ENCODE peak calls at places on chromosomes 12 and 14, in seven cellular contexts. P is K562, Y is SK-N-SH, W is H1, I is HepG2, O is GM12878, X is HCT116. D is an unnamed sample.

GRCh38 chr12:94100254-94100653 is 48.1 kb upstream of the PLXNC1 start:
- DNase-seq in P (peak; percentile 15), Y (no peak), W (no peak), I (no peak), O (no peak), X (no peak), D (no peak)

GRCh38 chr12:50166776-50167025 is 468 bp downstream of the CERS5 start:
- DNase-seq in P (no peak), Y (no peak), W (no peak), I (no peak), O (no peak), X (no peak), D (no peak)

GRCh38 chr14:65794674-65795279 is 382.2 kb downstream of the FUT8 start:
- DNase-seq in P (no peak), Y (no peak), W (no peak), I (no peak), O (no peak), X (no peak), D (no peak)

GRCh38 chr12:42807766-42808165 is 218.2 kb upstream of the PRICKLE1 start:
- DNase-seq in P (no peak), Y (no peak), W (no peak), I (no peak), O (no peak), X (no peak), D (no peak)

GRCh38 chr12:80864046-80864735 is 73.5 kb downstream of the LIN7A start:
- DNase-seq in P (no peak), Y (no peak), W (no peak), I (no peak), O (no peak), X (no peak), D (no peak)

GRCh38 chr14:53022593-53022992 is 71.7 kb upstream of the FERMT2 start:
- DNase-seq in P (no peak), Y (no peak), W (no peak), I (no peak), O (no peak), X (no peak), D (no peak)

GRCh38 chr12:65895031-65895430 is 70.7 kb downstream of the HMGA2 start:
- DNase-seq in P (no peak), Y (no peak), W (no peak), I (no peak), O (no peak), X (no peak), D (no peak)

GRCh38 chr14:32012571-32012970 is 64.5 kb upstream of the ARHGAP5 start:
- DNase-seq in P (no peak), Y (no peak), W (no peak), I (no peak), O (no peak), X (no peak), D (no peak)

GRCh38 chr12:49888461-49889151 is 15.1 kb downstream of the FAIM2 start:
- DNase-seq in P (no peak), Y (no peak), W (no peak), I (no peak), O (no peak), X (no peak), D (no peak)

GRCh38 chr12:62703011-62703380 is 232.0 kb downstream of the PPM1H start:
- DNase-seq in P (no peak), Y (no peak), W (no peak), I (no peak), O (no peak), X (no peak), D (no peak)

GRCh38 chr12:58074259-58074658 is 132.9 kb downstream of the ATP23 start:
- DNase-seq in P (no peak), Y (no peak), W (no peak), I (no peak), O (no peak), X (no peak), D (no peak)

GRCh38 chr14:56752428-56752827 is 57.9 kb downstream of the OTX2 start:
- DNase-seq in P (no peak), Y (no peak), W (no peak), I (no peak), O (no peak), X (no peak), D (no peak)

GRCh38 chr14:98952595-98953325 is 319.2 kb downstream of the BCL11B start:
- DNase-seq in P (no peak), Y (no peak), W (no peak), I (no peak), O (no peak), X (peak; percentile 23), D (no peak)

DNA sequence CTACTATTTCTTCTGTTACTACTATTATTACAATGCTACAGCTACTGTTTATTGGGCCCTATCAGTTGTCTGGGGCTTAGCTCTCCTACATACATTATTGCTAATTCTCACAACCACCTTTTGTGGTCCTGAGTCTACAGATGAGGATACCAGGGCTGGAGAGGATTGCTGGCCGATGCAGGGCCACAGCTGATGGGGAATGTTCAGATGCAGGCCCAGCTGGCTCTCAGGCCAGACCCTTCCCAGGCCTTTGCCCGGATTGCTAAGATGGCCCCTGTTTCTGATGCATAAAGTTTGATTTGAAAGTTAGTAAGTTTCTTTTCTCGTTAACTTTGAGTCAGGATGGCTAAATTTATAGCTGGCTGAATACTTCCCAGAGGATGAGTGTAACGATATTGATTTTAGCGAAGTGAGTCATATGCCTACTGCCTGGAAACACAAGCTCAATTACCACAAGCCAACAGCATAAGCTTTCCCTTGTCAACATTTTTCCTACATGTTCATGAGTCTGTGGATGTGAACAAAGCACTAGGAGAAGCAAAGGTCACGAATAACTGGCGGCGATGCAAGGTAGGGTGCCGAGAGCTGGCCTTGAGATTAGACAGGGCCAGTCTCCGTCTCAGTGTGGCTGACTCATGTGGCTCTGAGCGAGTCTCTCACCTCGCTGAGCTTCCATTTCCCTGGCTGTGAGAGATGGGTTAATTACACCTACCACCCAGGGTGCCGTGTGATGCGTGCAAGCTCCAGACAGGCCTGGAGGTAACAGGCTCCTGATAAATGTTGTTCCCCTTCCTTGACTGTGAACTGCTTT is 111.0 kb downstream of the BEGAIN start:
- DNase-seq in P (no peak), Y (no peak), W (no peak), I (peak; percentile 95), O (no peak), X (peak; percentile 94), D (no peak)
- TF ChIP-seq JUND in P (no peak), Y (peak; percentile 90), W (no peak), I (peak; percentile 91), O (no peak), X (peak; percentile 98), D (no peak)

GRCh38 chr12:3885179-3886094 is 12.2 kb upstream of the PARP11 start:
- DNase-seq in P (peak; percentile 7), Y (peak; percentile 30), W (no peak), I (peak; percentile 36), O (no peak), X (peak; percentile 8), D (peak; percentile 15)
- TF ChIP-seq JUND in P (no peak), Y (no peak), W (no peak), I (no peak), O (no peak), X (no peak), D (no peak)

DNA sequence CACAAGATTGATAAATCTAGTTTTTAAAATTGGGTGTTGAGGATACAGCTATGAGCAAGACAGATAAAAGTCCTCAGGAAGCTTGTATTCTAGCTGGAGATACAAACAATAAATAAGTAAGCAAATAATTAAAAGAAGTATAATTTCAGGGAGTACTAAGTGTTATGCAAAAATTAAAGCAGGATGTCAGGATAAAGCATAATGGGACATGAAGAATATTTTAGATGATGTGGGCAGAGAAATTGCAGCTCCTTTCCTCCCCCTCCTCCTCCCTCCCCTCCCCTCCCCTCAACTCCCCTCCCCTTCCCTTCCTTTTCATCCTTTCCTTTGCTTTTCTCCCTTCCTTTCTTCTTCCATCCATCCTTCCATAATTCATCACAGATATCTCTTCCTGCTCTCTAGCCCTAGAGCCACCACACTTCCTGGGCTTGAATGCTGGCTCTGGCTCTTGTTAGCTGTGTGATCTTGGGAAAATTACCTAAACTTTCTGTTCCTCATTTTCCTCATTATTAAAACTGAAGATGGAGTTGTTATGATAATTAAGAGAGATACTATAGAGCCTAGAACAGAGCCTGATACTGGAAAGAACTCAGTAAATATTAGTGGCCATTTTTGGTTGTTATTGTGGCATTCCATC is 323.9 kb downstream of the AACS start:
- DNase-seq in P (no peak), Y (no peak), W (no peak), I (no peak), O (no peak), X (no peak), D (no peak)
- TF ChIP-seq JUND in P (no peak), Y (no peak), W (no peak), I (no peak), O (no peak), X (no peak), D (no peak)

GRCh38 chr12:57066245-57066644 is 12.3 kb downstream of the NEMP1 start:
- DNase-seq in P (no peak), Y (no peak), W (no peak), I (no peak), O (no peak), X (no peak), D (no peak)

GRCh38 chr12:57069522-57069921 is 9.1 kb downstream of the NEMP1 start:
- DNase-seq in P (peak; percentile 43), Y (peak; percentile 59), W (no peak), I (peak; percentile 81), O (no peak), X (peak; percentile 72), D (peak; percentile 91)

GRCh38 chr12:57058454-57058853 is 8.5 kb upstream of the MYO1A start:
- DNase-seq in P (no peak), Y (no peak), W (no peak), I (no peak), O (peak; percentile 20), X (no peak), D (no peak)

GRCh38 chr12:57063991-57064725 is 14.2 kb upstream of the MYO1A start:
- DNase-seq in P (no peak), Y (no peak), W (no peak), I (no peak), O (peak; percentile 69), X (no peak), D (no peak)
- TF ChIP-seq JUND in P (no peak), Y (no peak), W (no peak), I (no peak), O (no peak), X (no peak), D (no peak)

GRCh38 chr12:125097427-125097826 is 32.2 kb downstream of the AACS start:
- DNase-seq in P (no peak), Y (no peak), W (no peak), I (no peak), O (no peak), X (no peak), D (no peak)
- TF ChIP-seq JUND in P (no peak), Y (no peak), W (no peak), I (no peak), O (no peak), X (no peak), D (no peak)

DNA sequence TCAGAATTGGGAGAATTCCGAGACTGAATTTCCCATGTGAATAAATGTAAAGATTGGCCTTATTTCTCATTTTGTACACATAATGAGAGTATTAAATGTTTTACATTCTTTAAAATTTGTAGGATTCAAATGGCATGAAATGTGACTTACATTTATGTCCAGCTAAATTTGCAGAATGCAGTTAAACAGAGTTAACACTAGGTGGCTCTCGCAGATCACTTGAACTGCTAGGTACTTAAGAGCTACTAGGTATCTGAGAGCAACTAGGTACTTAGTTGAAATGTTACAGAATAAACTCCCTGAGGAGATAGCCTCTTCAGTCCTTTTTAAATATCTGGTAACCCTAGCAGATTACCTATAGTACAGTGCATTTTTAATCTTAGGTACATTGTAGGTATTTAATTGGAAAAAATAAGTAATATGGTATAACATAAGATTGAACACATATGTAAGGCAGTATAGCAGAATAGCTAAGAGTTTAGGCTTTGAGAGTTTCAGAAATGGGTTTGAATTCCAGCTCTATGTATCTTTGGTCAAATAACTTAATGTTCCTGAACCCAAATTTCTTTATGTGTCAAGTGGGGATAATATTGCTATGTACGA is 73.8 kb downstream of the KIAA0586 start:
- DNase-seq in P (peak; percentile 9), Y (peak; percentile 37), W (no peak), I (peak; percentile 54), O (peak; percentile 30), X (peak; percentile 54), D (peak; percentile 15)
- TF ChIP-seq JUND in P (no peak), Y (no peak), W (no peak), I (no peak), O (no peak), X (no peak), D (no peak)